ENCODE peak calls at places on chromosome 11, in ten cellular contexts. Z, D, X, W, Y, U, S, N, F and H are unnamed samples.

GRCh38 chr11:32090774-32091370 is at the start of gene RCN1:
- DNase-seq in Z (peak), D (peak), X (no peak), W (no peak), Y (peak), U (peak), S (peak), N (peak), F (peak), H (peak)

GRCh38 chr11:74570266-74571061 is 21.9 kb upstream of the POLD3 start:
- DNase-seq in Z (peak), D (no peak), X (no peak), W (peak), Y (peak), U (peak), S (peak), N (peak), F (peak), H (no peak)

GRCh38 chr11:122494171-122494570 is 161.4 kb upstream of the UBASH3B start:
- DNase-seq in Z (no peak), D (no peak), X (no peak), W (no peak), Y (no peak), U (no peak), S (no peak), N (no peak), F (no peak), H (no peak)

GRCh38 chr11:27012254-27012921 is 18.5 kb downstream of the FIBIN start:
- DNase-seq in Z (peak), D (no peak), X (no peak), W (peak), Y (no peak), U (peak), S (no peak), N (peak), F (peak), H (no peak)

GRCh38 chr11:117823294-117823940 is 1.1 kb downstream of the FXYD2 start:
- DNase-seq in Z (no peak), D (no peak), X (no peak), W (no peak), Y (no peak), U (peak), S (no peak), N (no peak), F (no peak), H (peak)

GRCh38 chr11:76284161-76284560 is 77.9 kb upstream of the WNT11 start:
- DNase-seq in Z (no peak), D (no peak), X (no peak), W (no peak), Y (no peak), U (no peak), S (peak), N (no peak), F (no peak), H (no peak)

GRCh38 chr11:33187851-33188722 is 26.8 kb upstream of the CSTF3 start:
- DNase-seq in Z (no peak), D (no peak), X (no peak), W (no peak), Y (no peak), U (no peak), S (no peak), N (no peak), F (no peak), H (no peak)

GRCh38 chr11:116215471-116216113 is 557.2 kb downstream of the BUD13 start:
- DNase-seq in Z (no peak), D (no peak), X (no peak), W (no peak), Y (no peak), U (no peak), S (no peak), N (no peak), F (no peak), H (no peak)

GRCh38 chr11:123479048-123479837 is 49.2 kb downstream of the GRAMD1B start:
- DNase-seq in Z (no peak), D (no peak), X (no peak), W (no peak), Y (no peak), U (no peak), S (no peak), N (no peak), F (no peak), H (no peak)

GRCh38 chr11:13705710-13706109 is 37.2 kb downstream of the FAR1 start:
- DNase-seq in Z (no peak), D (no peak), X (no peak), W (no peak), Y (no peak), U (no peak), S (no peak), N (no peak), F (no peak), H (no peak)

GRCh38 chr11:109869536-109869935 is 223.7 kb upstream of the ZC3H12C start:
- DNase-seq in Z (no peak), D (no peak), X (no peak), W (no peak), Y (no peak), U (no peak), S (no peak), N (no peak), F (no peak), H (no peak)

GRCh38 chr11:36264601-36265344 is 24.5 kb downstream of the COMMD9 start:
- DNase-seq in Z (no peak), D (no peak), X (no peak), W (no peak), Y (no peak), U (no peak), S (no peak), N (no peak), F (no peak), H (no peak)

GRCh38 chr11:122259149-122259821 is 143.3 kb upstream of the BLID start:
- DNase-seq in Z (no peak), D (no peak), X (no peak), W (no peak), Y (no peak), U (no peak), S (no peak), N (no peak), F (no peak), H (no peak)

GRCh38 chr11:122776546-122776945 is 61.8 kb upstream of the CRTAM start:
- DNase-seq in Z (peak), D (no peak), X (no peak), W (no peak), Y (no peak), U (no peak), S (no peak), N (no peak), F (no peak), H (no peak)

GRCh38 chr11:11876458-11876857 is 34.7 kb downstream of the USP47 start:
- DNase-seq in Z (peak), D (no peak), X (no peak), W (no peak), Y (no peak), U (peak), S (no peak), N (no peak), F (no peak), H (no peak)

GRCh38 chr11:14625804-14626203 is 17.8 kb upstream of the PDE3B start:
- DNase-seq in Z (no peak), D (no peak), X (no peak), W (no peak), Y (no peak), U (no peak), S (no peak), N (no peak), F (no peak), H (no peak)

GRCh38 chr11:8038811-8039529 is 42.0 kb upstream of the TUB start:
- DNase-seq in Z (no peak), D (no peak), X (no peak), W (no peak), Y (no peak), U (no peak), S (no peak), N (no peak), F (no peak), H (no peak)

GRCh38 chr11:20715464-20715863 is 46.1 kb downstream of the NELL1 start:
- DNase-seq in Z (no peak), D (no peak), X (no peak), W (no peak), Y (no peak), U (no peak), S (no peak), N (no peak), F (no peak), H (no peak)

GRCh38 chr11:36240746-36241295 is 48.4 kb downstream of the COMMD9 start:
- DNase-seq in Z (no peak), D (no peak), X (no peak), W (no peak), Y (no peak), U (no peak), S (no peak), N (no peak), F (no peak), H (no peak)

GRCh38 chr11:8217926-8218325 is 45.8 kb downstream of the LMO1 start:
- DNase-seq in Z (no peak), D (no peak), X (no peak), W (no peak), Y (no peak), U (no peak), S (no peak), N (no peak), F (no peak), H (no peak)

GRCh38 chr11:119816660-119817059 is 87.7 kb upstream of the NECTIN1 start:
- DNase-seq in Z (no peak), D (no peak), X (no peak), W (no peak), Y (no peak), U (peak), S (no peak), N (peak), F (no peak), H (no peak)

GRCh38 chr11:61345170-61345610 is 12.2 kb downstream of the TKFC start:
- DNase-seq in Z (no peak), D (no peak), X (no peak), W (no peak), Y (no peak), U (no peak), S (no peak), N (no peak), F (no peak), H (no peak)

GRCh38 chr11:9642894-9643293 is 21.0 kb upstream of the SWAP70 start:
- DNase-seq in Z (no peak), D (no peak), X (no peak), W (no peak), Y (no peak), U (no peak), S (no peak), N (no peak), F (no peak), H (no peak)

GRCh38 chr11:112977620-112978212 is 16.5 kb downstream of the NCAM1 start:
- DNase-seq in Z (peak), D (no peak), X (no peak), W (no peak), Y (no peak), U (no peak), S (no peak), N (peak), F (no peak), H (peak)

GRCh38 chr11:36192723-36193619 is 96.3 kb downstream of the COMMD9 start:
- DNase-seq in Z (no peak), D (no peak), X (no peak), W (no peak), Y (no peak), U (no peak), S (no peak), N (no peak), F (no peak), H (no peak)

GRCh38 chr11:111301004-111301839 is 2.9 kb downstream of the POU2AF3 start:
- DNase-seq in Z (no peak), D (no peak), X (no peak), W (no peak), Y (no peak), U (no peak), S (no peak), N (no peak), F (no peak), H (no peak)

DNA sequence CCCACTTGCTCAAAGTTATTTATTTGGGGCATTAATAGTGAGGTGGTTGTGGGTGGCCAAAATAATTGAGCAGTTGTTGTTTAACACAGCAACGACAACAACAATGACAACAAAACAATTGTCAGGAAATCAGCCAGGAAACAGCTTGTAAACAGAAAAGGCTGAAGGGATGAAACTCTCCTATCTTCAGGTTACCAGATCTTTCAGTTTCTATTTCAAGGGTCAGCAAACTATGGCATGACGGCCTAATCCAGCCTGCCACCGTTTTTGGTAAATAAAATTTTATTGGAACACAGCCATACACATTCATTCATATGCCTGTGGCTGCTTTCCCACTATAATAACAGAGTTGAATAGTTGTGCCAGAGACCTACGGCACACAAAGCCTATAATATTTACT is 76.2 kb upstream of the MTMR2 start:
- DNase-seq in Z (peak), D (no peak), X (no peak), W (no peak), Y (no peak), U (no peak), S (no peak), N (no peak), F (no peak), H (no peak)
- H3K4me3 ChIP-seq in Z (no peak), D (peak), X (no peak), W (no peak), Y (no peak), U (no peak), S (no peak), N (no peak), F (no peak), H (no peak)

GRCh38 chr11:39724404-39724803 is 1735.0 kb downstream of the LRRC4C start:
- DNase-seq in Z (no peak), D (no peak), X (no peak), W (no peak), Y (no peak), U (no peak), S (no peak), N (no peak), F (no peak), H (no peak)
- TF ChIP-seq CTCF in Z (no peak), D (no peak), X (no peak), W (no peak), Y (no peak), U (no peak), S (peak), N (no peak), F (no peak), H (no peak)

DNA sequence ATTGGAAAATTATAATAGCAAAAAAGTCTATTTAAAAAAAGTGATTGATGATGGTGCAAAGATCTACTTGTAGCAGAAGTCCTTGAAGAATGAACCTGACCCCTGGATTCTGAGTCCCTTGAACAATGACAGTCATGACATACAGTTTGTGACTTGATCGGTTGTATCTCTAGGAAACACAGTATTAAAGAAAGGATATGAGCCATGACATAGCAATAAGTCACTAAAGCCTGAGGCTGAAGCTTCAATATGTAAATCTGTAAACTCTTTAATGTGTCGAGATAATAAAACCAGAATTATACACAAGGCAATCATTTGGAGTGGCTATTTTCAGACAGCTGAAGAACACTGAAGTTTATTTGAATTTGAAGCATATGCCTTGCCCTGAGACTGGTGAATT is 911.4 kb upstream of the RAG2 start:
- DNase-seq in Z (no peak), D (no peak), X (no peak), W (no peak), Y (no peak), U (no peak), S (no peak), N (no peak), F (no peak), H (no peak)
- H3K4me3 ChIP-seq in Z (no peak), D (no peak), X (no peak), W (no peak), Y (no peak), U (no peak), S (no peak), N (no peak), F (no peak), H (no peak)

GRCh38 chr11:3223932-3224729 is 5.5 kb upstream of the MRGPRG start:
- DNase-seq in Z (no peak), D (no peak), X (no peak), W (no peak), Y (no peak), U (no peak), S (no peak), N (no peak), F (no peak), H (no peak)
- TF ChIP-seq CTCF in Z (no peak), D (no peak), X (no peak), W (no peak), Y (no peak), U (no peak), S (no peak), N (no peak), F (no peak), H (no peak)

DNA sequence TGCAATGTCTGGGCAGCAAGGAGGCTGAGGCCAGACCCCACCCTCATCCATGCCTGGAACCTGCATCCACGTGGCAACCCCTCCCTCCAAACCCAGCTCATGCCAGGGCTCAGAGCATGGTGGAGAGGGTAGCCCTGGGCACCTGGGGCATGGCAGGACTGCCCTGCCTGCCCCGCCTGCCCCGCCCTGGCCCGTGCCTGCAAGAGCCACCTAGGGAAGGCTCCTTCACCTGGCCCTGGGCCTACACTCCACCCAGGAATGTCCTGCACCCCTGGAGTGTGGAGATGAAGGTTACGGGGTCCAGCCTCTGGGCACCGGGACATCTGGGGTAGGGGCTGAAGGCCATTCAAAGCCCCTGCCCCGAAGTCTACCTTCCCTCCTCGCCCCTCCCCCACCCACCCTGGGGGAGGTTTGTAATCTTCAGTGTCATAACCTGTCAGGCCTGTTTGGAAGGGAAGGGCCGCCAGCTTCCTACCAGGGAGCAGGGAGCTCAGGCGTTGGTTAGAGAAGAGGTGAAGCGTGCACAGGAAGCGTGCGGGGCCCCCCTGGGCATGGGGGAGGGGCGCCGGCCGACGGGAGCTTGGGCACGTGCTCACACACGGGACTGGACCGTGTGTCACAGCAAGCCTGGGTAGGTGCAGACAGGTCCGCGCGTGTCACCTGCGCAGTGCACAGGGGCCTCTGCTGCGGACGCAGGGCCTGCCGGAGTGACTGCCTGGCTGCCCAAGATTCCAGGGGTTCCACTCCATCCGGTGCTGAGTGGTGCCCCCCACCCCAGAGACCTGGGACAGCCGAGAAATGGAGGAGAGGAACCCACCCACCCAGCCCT is 30.7 kb upstream of the TH start:
- DNase-seq in Z (no peak), D (peak), X (no peak), W (no peak), Y (peak), U (no peak), S (peak), N (no peak), F (no peak), H (peak)
- H3K4me3 ChIP-seq in Z (no peak), D (no peak), X (no peak), W (no peak), Y (no peak), U (no peak), S (no peak), N (no peak), F (no peak), H (no peak)

GRCh38 chr11:80214413-80214812 is 773.6 kb upstream of the TENM4 start:
- DNase-seq in Z (no peak), D (no peak), X (no peak), W (no peak), Y (no peak), U (no peak), S (no peak), N (no peak), F (no peak), H (no peak)
- TF ChIP-seq CTCF in Z (no peak), D (no peak), X (no peak), W (no peak), Y (no peak), U (no peak), S (no peak), N (no peak), F (no peak), H (no peak)

GRCh38 chr11:68118753-68119448 is 2.3 kb downstream of the CHKA start:
- DNase-seq in Z (no peak), D (no peak), X (no peak), W (no peak), Y (no peak), U (no peak), S (no peak), N (no peak), F (no peak), H (peak)
- H3K4me3 ChIP-seq in Z (no peak), D (peak), X (no peak), W (peak), Y (peak), U (no peak), S (peak), N (no peak), F (no peak), H (peak)

GRCh38 chr11:70384486-70385152 is 13.7 kb upstream of the CTTN start:
- DNase-seq in Z (no peak), D (no peak), X (no peak), W (no peak), Y (no peak), U (no peak), S (no peak), N (no peak), F (no peak), H (no peak)

GRCh38 chr11:70378506-70379134 is 19.7 kb upstream of the CTTN start:
- DNase-seq in Z (no peak), D (no peak), X (no peak), W (no peak), Y (peak), U (no peak), S (no peak), N (no peak), F (no peak), H (peak)

GRCh38 chr11:70381350-70381749 is 17.0 kb upstream of the CTTN start:
- DNase-seq in Z (no peak), D (no peak), X (no peak), W (no peak), Y (no peak), U (no peak), S (no peak), N (no peak), F (no peak), H (peak)

GRCh38 chr11:70383664-70384395 is 14.5 kb upstream of the CTTN start:
- DNase-seq in Z (no peak), D (no peak), X (no peak), W (no peak), Y (no peak), U (no peak), S (no peak), N (no peak), F (no peak), H (no peak)

GRCh38 chr11:70381872-70382842 is 16.2 kb upstream of the CTTN start:
- DNase-seq in Z (peak), D (no peak), X (no peak), W (peak), Y (no peak), U (peak), S (no peak), N (peak), F (no peak), H (peak)
- TF ChIP-seq CTCF in Z (peak), D (no peak), X (no peak), W (peak), Y (no peak), U (peak), S (no peak), N (peak), F (no peak), H (no peak)

DNA sequence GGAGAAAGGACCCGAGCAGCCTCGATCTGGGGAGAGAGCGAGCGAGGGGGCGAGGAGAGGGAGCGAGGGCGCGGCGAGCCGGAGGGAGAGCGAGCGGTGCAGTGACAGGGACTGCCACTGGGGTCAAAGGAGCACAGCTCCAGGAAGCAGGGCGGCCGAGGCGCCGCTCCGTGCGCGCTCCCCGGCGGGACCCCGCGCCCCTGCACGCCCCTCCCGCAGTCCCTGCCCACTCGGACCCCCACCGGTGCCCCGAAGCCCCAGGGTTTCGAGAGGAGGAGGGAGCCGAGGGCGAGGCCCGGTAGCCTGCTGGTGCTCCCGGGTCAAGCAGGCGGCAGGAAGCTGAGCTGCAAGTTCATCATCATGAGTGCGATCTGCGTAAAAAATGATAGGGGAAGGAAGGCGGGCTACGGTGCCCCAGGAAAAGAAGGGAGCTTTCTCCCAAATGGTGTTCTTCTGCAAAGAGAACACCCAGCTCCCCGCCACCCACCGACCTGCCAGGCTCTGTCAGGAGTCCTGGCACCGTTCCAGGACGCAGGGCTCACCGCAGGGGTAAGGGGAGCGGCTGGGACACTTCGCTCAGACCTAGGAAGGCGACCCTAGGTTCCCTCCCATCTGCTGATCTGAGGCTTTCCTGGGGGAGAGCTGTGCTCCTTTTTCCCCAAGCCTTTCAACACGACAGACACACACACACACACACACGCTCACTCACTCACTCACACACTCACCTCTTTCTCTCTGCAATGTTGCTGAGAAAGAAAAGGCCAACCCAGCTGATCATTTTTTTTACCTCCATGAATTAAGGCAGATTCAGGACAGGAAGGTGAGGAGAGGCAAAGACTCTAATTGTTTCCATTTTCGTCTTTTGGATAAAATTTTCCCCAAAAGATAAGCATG is at the start of gene MPPED2:
- DNase-seq in Z (no peak), D (peak), X (no peak), W (no peak), Y (peak), U (no peak), S (no peak), N (no peak), F (peak), H (peak)
- H3K4me3 ChIP-seq in Z (peak), D (peak), X (peak), W (peak), Y (peak), U (peak), S (no peak), N (peak), F (peak), H (peak)